ENCODE peak calls at places on chromosomes 5 and 9, in ten cellular contexts. H is NCI-H2029; U is posterior vena cava; S is activated CD4-positive, alpha-beta T cell treated with anti-CD3 and anti-CD28 coated beads, Interleukin-2, amount 50 U/mL, for 48 hours; C is GM23248; E is CD4-positive, alpha-beta T cell; X is stimulated activated CD8-positive, alpha-beta memory T cell treated with anti-CD3 and anti-CD28 coated beads, Interleukin-15, amount 100 ng/mL, for 24 hours; L is RKO; O is renal cortical epithelial cell; R is activated CD8-positive, alpha-beta T cell treated with anti-CD3 and anti-CD28 coated beads for 36 hours. Z is an unnamed sample.

GRCh38 chr5:132687995-132688394 is 14.2 kb downstream of the IL4 start:
- DNase-seq in H (no peak), U (no peak), S (peak; percentile 23), C (no peak), E (peak; percentile 24), X (no peak), L (no peak), O (no peak), R (peak; percentile 71), Z (peak; percentile 99)

GRCh38 chr5:26805076-26805475 is 233.3 kb downstream of the CDH9 start:
- DNase-seq in H (no peak), U (no peak), S (no peak), C (no peak), E (no peak), X (no peak), L (peak; percentile 37), O (no peak), R (no peak), Z (no peak)

GRCh38 chr5:152142845-152143469 is 218.3 kb upstream of the GLRA1 start:
- DNase-seq in H (peak; percentile 45), U (peak; percentile 85), S (peak; percentile 70), C (peak; percentile 60), E (peak; percentile 62), X (peak; percentile 19), L (peak; percentile 61), O (peak; percentile 42), R (peak; percentile 72), Z (peak; percentile 30)

GRCh38 chr9:102867488-102867887 is 127.6 kb upstream of the CYLC2 start:
- DNase-seq in H (no peak), U (no peak), S (no peak), C (no peak), E (no peak), X (no peak), L (peak; percentile 93), O (peak; percentile 76), R (no peak), Z (no peak)

GRCh38 chr9:93123561-93124283 is 10.3 kb downstream of the NINJ1 start:
- DNase-seq in H (no peak), U (peak; percentile 62), S (no peak), C (no peak), E (no peak), X (no peak), L (no peak), O (no peak), R (peak; percentile 2), Z (no peak)

GRCh38 chr9:27688954-27689353 is 115.7 kb upstream of the C9orf72 start:
- DNase-seq in H (no peak), U (no peak), S (no peak), C (no peak), E (no peak), X (no peak), L (no peak), O (no peak), R (no peak), Z (no peak)

GRCh38 chr9:33924978-33925797 is 108.2 kb downstream of the UBE2R2 start:
- DNase-seq in H (no peak), U (peak; percentile 75), S (peak; percentile 18), C (peak; percentile 77), E (no peak), X (no peak), L (peak; percentile 46), O (peak; percentile 47), R (peak; percentile 40), Z (peak; percentile 41)

GRCh38 chr9:89247431-89248370 is 63.3 kb upstream of the CKS2 start:
- DNase-seq in H (no peak), U (no peak), S (no peak), C (no peak), E (no peak), X (no peak), L (no peak), O (peak; percentile 71), R (no peak), Z (no peak)

GRCh38 chr5:146797683-146798082 is 80.9 kb downstream of the PPP2R2B start:
- DNase-seq in H (peak; percentile 18), U (no peak), S (no peak), C (no peak), E (no peak), X (no peak), L (no peak), O (no peak), R (no peak), Z (no peak)

GRCh38 chr5:160278356-160278755 is 34.0 kb downstream of the CCNJL start:
- DNase-seq in H (no peak), U (no peak), S (no peak), C (no peak), E (no peak), X (no peak), L (no peak), O (no peak), R (no peak), Z (no peak)

GRCh38 chr9:20319641-20320337 is 302.5 kb downstream of the MLLT3 start:
- DNase-seq in H (peak; percentile 44), U (no peak), S (no peak), C (peak; percentile 78), E (no peak), X (no peak), L (peak; percentile 73), O (peak; percentile 74), R (peak; percentile 54), Z (no peak)

GRCh38 chr9:1083325-1083913 is 33.3 kb downstream of the DMRT2 start:
- DNase-seq in H (no peak), U (no peak), S (no peak), C (peak; percentile 44), E (no peak), X (no peak), L (no peak), O (no peak), R (no peak), Z (no peak)

GRCh38 chr5:155001523-155001922 is 12.0 kb upstream of the KIF4B start:
- DNase-seq in H (no peak), U (no peak), S (no peak), C (no peak), E (no peak), X (no peak), L (no peak), O (no peak), R (no peak), Z (no peak)

GRCh38 chr9:120583958-120584369 is 4.0 kb upstream of the CDK5RAP2 start:
- DNase-seq in H (peak; percentile 98), U (no peak), S (no peak), C (peak; percentile 77), E (no peak), X (no peak), L (peak; percentile 38), O (peak; percentile 66), R (peak; percentile 70), Z (peak; percentile 71)

GRCh38 chr5:58314356-58315045 is 145.4 kb downstream of the PLK2 start:
- DNase-seq in H (no peak), U (no peak), S (no peak), C (no peak), E (no peak), X (no peak), L (peak; percentile 25), O (peak; percentile 13), R (no peak), Z (no peak)

GRCh38 chr9:127950513-127951210 is 13.0 kb upstream of the DPM2 start:
- DNase-seq in H (no peak), U (no peak), S (no peak), C (no peak), E (no peak), X (no peak), L (no peak), O (no peak), R (no peak), Z (no peak)

GRCh38 chr5:140595538-140595937 is 30.9 kb downstream of the SLC35A4 start:
- DNase-seq in H (peak; percentile 36), U (no peak), S (no peak), C (no peak), E (no peak), X (no peak), L (no peak), O (no peak), R (no peak), Z (no peak)

GRCh38 chr5:171386006-171386671 is 1.5 kb upstream of the NPM1 start:
- DNase-seq in H (no peak), U (peak; percentile 41), S (no peak), C (no peak), E (no peak), X (no peak), L (no peak), O (no peak), R (no peak), Z (no peak)

GRCh38 chr5:173765030-173765644 is 123.0 kb upstream of the CPEB4 start:
- DNase-seq in H (no peak), U (peak; percentile 9), S (no peak), C (no peak), E (no peak), X (no peak), L (no peak), O (peak; percentile 85), R (no peak), Z (no peak)

GRCh38 chr5:1028481-1029269 is 20.1 kb downstream of the NKD2 start:
- DNase-seq in H (no peak), U (peak; percentile 73), S (no peak), C (no peak), E (no peak), X (no peak), L (no peak), O (no peak), R (no peak), Z (no peak)